ENCODE peak calls at places on chromosomes 13 and 19, in eight cellular contexts. L is sigmoid colon, D is H1, Z is suprapubic skin, R is SK-N-SH, Y is stomach, P is transverse colon, B is esophagus muscularis mucosa. K is an unnamed sample.

GRCh38 chr13:39516140-39516539 is 86.9 kb downstream of the LHFPL6 start:
- DNase-seq in L (no peak), Y (no peak), D (no peak), Z (no peak), P (no peak), R (peak; percentile 38), B (no peak), K (no peak)

GRCh38 chr19:45553464-45553863 is 31.1 kb downstream of the OPA3 start:
- DNase-seq in Y (peak; percentile 68), P (peak; percentile 73), R (no peak), B (no peak), Z (no peak), D (peak; percentile 67), L (no peak), K (no peak)

GRCh38 chr19:55383279-55383788 is 758 bp downstream of the TMEM238 start:
- DNase-seq in Y (no peak), L (no peak), R (no peak), P (peak; percentile 30), Z (no peak), B (no peak), D (no peak), K (no peak)

GRCh38 chr19:1254530-1255185 is 6.3 kb downstream of the MIDN start:
- DNase-seq in Y (no peak), L (no peak), P (no peak), D (no peak), Z (no peak), R (no peak), B (no peak), K (peak; percentile 82)

GRCh38 chr13:80753951-80754350 is 413.0 kb upstream of the SPRY2 start:
- DNase-seq in B (no peak), R (no peak), L (no peak), D (no peak), P (no peak), Y (no peak), Z (no peak), K (no peak)

GRCh38 chr19:5652261-5652660 is 28.1 kb downstream of the MICOS13 start:
- DNase-seq in Y (no peak), D (no peak), P (no peak), L (peak; percentile 39), B (no peak), Z (no peak), R (no peak), K (no peak)

GRCh38 chr13:19950374-19950773 is 8.2 kb upstream of the ZMYM2 start:
- DNase-seq in Y (no peak), D (no peak), B (no peak), R (no peak), P (no peak), Z (no peak), L (no peak), K (no peak)

GRCh38 chr19:38412491-38412890 is 9.6 kb downstream of the FAM98C start:
- DNase-seq in P (no peak), Z (no peak), D (no peak), B (no peak), L (no peak), Y (no peak), R (no peak), K (no peak)

GRCh38 chr19:50292216-50292827 is 36.9 kb downstream of the KCNC3 start:
- DNase-seq in Y (no peak), P (no peak), R (no peak), Z (no peak), D (peak; percentile 69), B (no peak), L (no peak), K (no peak)

GRCh38 chr13:27960362-27961226 is 8.5 kb downstream of the CDX2 start:
- DNase-seq in P (peak; percentile 88), B (no peak), L (no peak), Z (no peak), D (peak; percentile 95), Y (peak; percentile 81), R (peak; percentile 61), K (peak; percentile 64)

GRCh38 chr13:49938274-49938673 is 2.1 kb upstream of the SPRYD7 start:
- DNase-seq in P (peak; percentile 26), Z (no peak), D (no peak), L (no peak), B (no peak), Y (no peak), R (no peak), K (no peak)

GRCh38 chr19:33758541-33759013 is 38.1 kb upstream of the KCTD15 start:
- DNase-seq in R (no peak), B (no peak), L (no peak), Y (no peak), Z (no peak), P (no peak), D (no peak), K (peak; percentile 54)

GRCh38 chr19:28409859-28410258 is 803.1 kb downstream of the UQCRFS1 start:
- DNase-seq in D (no peak), P (no peak), L (no peak), Z (no peak), R (no peak), Y (no peak), B (no peak), K (no peak)

GRCh38 chr19:39915848-39916215 is 18.6 kb downstream of the FCGBP start:
- DNase-seq in Y (peak; percentile 13), D (no peak), P (no peak), R (no peak), B (peak; percentile 55), Z (peak; percentile 32), L (no peak), K (no peak)

GRCh38 chr19:570315-570714 is 2.1 kb upstream of the BSG start:
- DNase-seq in P (peak; percentile 58), B (no peak), Z (no peak), D (no peak), L (no peak), Y (no peak), R (peak; percentile 73), K (peak; percentile 58)

GRCh38 chr19:14369399-14370168 is 11.7 kb upstream of the ADGRE5 start:
- DNase-seq in D (no peak), Z (no peak), R (no peak), P (peak; percentile 50), L (no peak), B (no peak), Y (no peak), K (no peak)

GRCh38 chr19:46035546-46035945 is 5.3 kb downstream of the IGFL4 start:
- DNase-seq in P (no peak), D (no peak), B (no peak), L (peak; percentile 53), Z (no peak), R (no peak), Y (no peak), K (peak; percentile 29)

GRCh38 chr13:100197116-100197515 is 108.2 kb downstream of the PCCA start:
- DNase-seq in R (no peak), D (no peak), P (no peak), L (no peak), B (no peak), Z (no peak), Y (no peak), K (no peak)

GRCh38 chr13:95494082-95494681 is 58.3 kb upstream of the CLDN10 start:
- DNase-seq in L (no peak), P (no peak), B (no peak), Y (no peak), D (no peak), R (peak; percentile 62), Z (no peak), K (no peak)

GRCh38 chr19:41265376-41266153 is 1.4 kb downstream of the HNRNPUL1 start:
- DNase-seq in R (peak; percentile 27), D (no peak), P (peak; percentile 24), Y (peak; percentile 27), Z (no peak), B (no peak), L (peak; percentile 64), K (peak; percentile 53)

GRCh38 chr13:42883771-42884170 is 102.4 kb downstream of the FAM216B start:
- DNase-seq in Y (no peak), Z (no peak), B (no peak), L (no peak), R (peak; percentile 61), P (peak; percentile 43), D (peak; percentile 42), K (no peak)

GRCh38 chr19:35349614-35350521 is 2.2 kb downstream of the FFAR1 start:
- DNase-seq in Z (peak; percentile 65), P (no peak), L (peak; percentile 57), D (peak; percentile 34), Y (no peak), B (peak; percentile 50), R (no peak), K (no peak)
- TF ChIP-seq POLR2AphosphoS5 in Z (no peak), P (no peak), L (no peak), D (no peak), Y (no peak), B (no peak), R (no peak), K (no peak)

DNA sequence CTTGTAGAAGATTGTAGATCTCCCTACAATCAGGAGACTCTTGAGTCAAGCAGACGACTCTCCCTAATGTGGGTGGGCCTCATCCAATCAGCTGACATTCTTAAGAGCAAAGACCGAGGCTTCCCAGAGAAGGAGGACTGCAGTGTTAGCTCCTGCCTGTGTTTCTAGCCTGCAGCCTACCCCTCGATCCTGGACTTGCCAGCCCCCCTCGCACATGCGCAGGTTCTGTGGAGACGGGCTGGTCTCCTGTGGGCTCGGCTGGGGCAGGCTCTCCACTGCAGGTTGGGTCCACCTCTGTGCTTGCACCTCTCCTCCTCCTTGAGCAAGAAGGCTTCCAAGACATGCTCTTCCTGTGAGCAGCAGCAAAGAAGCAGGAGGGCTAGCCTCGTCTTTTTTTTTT is 185.2 kb upstream of the SOX1 start:
- DNase-seq in D (peak; percentile 8), Z (no peak), R (no peak), L (no peak), Y (no peak), P (no peak), B (peak; percentile 89), K (no peak)
- TF ChIP-seq EP300 in D (no peak), Z (no peak), R (no peak), L (no peak), Y (no peak), P (no peak), B (no peak), K (no peak)

DNA sequence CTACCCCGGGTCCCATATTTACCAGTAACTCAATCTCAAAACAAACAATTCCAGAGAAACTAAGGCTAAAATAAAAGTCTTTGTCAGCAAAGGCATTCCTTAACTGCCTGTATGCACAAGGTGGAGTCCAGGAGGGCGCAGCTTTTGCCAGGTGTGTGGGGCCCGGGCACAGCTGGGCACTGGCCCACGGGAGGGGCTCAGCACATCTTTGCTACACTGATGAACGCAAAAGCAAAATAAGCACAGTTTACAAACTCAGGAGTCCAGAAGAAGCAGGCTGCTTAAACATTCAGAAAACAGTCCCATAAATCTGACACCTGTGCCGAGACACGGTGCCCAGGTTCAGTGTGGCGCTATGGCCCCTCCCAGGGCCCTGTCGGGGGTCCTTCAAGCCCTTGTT is 70.8 kb downstream of the SLC7A1 start:
- DNase-seq in R (no peak), D (no peak), L (no peak), Y (no peak), Z (no peak), P (no peak), B (no peak), K (no peak)
- H3K36me3 ChIP-seq in R (peaks cover 57% of the 10 kb centered on the region), D (peaks cover 44% of the 10 kb centered on the region), L (no peaks in the 10 kb centered on the region), Y (peaks cover 71% of the 10 kb centered on the region), Z (peaks cover 75% of the 10 kb centered on the region), P (no peaks in the 10 kb centered on the region), B (peaks cover 63% of the 10 kb centered on the region), K (peaks cover 16% of the 10 kb centered on the region)

GRCh38 chr13:41859555-41859954 is 101.4 kb downstream of the VWA8 start:
- DNase-seq in R (no peak), Z (no peak), Y (no peak), D (no peak), P (no peak), B (no peak), L (no peak), K (no peak)

GRCh38 chr13:41858783-41859182 is 102.1 kb downstream of the VWA8 start:
- DNase-seq in B (no peak), R (no peak), D (no peak), Z (no peak), P (no peak), Y (no peak), L (no peak), K (no peak)

GRCh38 chr13:41854758-41855157 is 106.2 kb downstream of the VWA8 start:
- DNase-seq in P (no peak), Y (no peak), L (no peak), D (no peak), B (no peak), Z (no peak), R (no peak), K (no peak)
- TF ChIP-seq POLR2AphosphoS5 in P (no peak), Y (no peak), L (no peak), D (no peak), B (no peak), Z (no peak), R (no peak), K (no peak)

K was measured in upper lobe of left lung.